ENCODE peak calls at places on chromosomes 11 and 22, in four cellular contexts. T is testis, R is K562, O is adrenal gland. W is an unnamed sample.

GRCh38 chr22:29079218-29079901 is 6.5 kb downstream of the KREMEN1 start:
- DNase-seq in T (peak; percentile 57), R (peak; percentile 26), O (no peak), W (peak; percentile 43)

GRCh38 chr11:77557553-77557952 is 32.2 kb upstream of the AQP11 start:
- DNase-seq in T (no peak), R (peak; percentile 38), O (no peak), W (peak; percentile 44)

GRCh38 chr22:44697423-44698179 is 4.4 kb upstream of the PRR5 start:
- DNase-seq in T (peak; percentile 81), R (peak; percentile 74), O (peak; percentile 87), W (peak; percentile 90)

GRCh38 chr11:45537617-45538016 is 127.8 kb downstream of the CHST1 start:
- DNase-seq in T (no peak), R (no peak), O (no peak), W (no peak)

GRCh38 chr11:125594958-125595357 is 2.3 kb downstream of the STT3A start:
- DNase-seq in T (no peak), R (no peak), O (no peak), W (no peak)

GRCh38 chr11:95074806-95075563 is 8.3 kb downstream of the SRSF8 start:
- DNase-seq in T (peak; percentile 91), R (no peak), O (peak; percentile 93), W (no peak)

GRCh38 chr11:122697636-122698167 is 42.2 kb downstream of the UBASH3B start:
- DNase-seq in T (no peak), R (no peak), O (no peak), W (no peak)

GRCh38 chr22:34709641-34710040 is 356.3 kb upstream of the ISX start:
- DNase-seq in T (no peak), R (no peak), O (no peak), W (no peak)

GRCh38 chr11:32087602-32088001 is 3.3 kb upstream of the RCN1 start:
- DNase-seq in T (no peak), R (no peak), O (no peak), W (no peak)

GRCh38 chr11:32088117-32088941 is 2.5 kb upstream of the RCN1 start:
- DNase-seq in T (peak; percentile 60), R (peak; percentile 48), O (peak; percentile 80), W (peak; percentile 14)

GRCh38 chr11:32094931-32095330 is 4.1 kb downstream of the RCN1 start:
- DNase-seq in T (no peak), R (no peak), O (no peak), W (no peak)

GRCh38 chr11:32092581-32093170 is 1.8 kb downstream of the RCN1 start:
- DNase-seq in T (no peak), R (no peak), O (no peak), W (no peak)

DNA sequence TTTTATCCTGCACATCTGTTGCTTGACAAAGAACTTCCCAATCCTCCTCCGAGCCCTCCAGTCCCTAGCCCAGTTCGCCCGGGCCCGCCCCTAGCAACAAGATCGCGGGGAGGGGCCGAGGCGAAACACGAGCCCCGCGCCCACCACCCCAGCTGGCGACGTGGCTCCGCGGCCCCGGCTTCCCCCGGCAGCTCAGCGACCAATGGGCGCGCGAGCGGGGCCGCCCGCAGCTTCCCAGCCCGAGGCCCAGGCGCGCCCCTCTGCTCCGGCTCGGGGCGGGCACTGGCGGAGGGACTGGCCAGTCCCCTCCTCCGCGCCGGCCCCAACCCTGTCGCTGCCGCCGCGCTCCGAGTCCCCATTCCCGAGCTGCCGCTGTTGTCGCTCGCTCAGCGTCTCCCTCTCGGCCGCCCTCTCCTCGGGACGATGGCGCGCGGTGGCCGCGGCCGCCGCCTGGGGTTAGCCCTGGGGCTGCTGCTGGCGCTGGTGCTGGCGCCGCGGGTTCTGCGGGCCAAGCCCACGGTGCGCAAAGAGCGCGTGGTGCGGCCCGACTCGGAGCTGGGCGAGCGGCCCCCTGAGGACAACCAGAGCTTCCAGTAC is at the start of gene RCN1:
- DNase-seq in T (peak; percentile 64), R (peak; percentile 17), O (peak; percentile 63), W (peak; percentile 75)
- TF ChIP-seq POLR2A in T (no peak), R (peak; percentile 21), O (peak; percentile 49), W (no peak)

DNA sequence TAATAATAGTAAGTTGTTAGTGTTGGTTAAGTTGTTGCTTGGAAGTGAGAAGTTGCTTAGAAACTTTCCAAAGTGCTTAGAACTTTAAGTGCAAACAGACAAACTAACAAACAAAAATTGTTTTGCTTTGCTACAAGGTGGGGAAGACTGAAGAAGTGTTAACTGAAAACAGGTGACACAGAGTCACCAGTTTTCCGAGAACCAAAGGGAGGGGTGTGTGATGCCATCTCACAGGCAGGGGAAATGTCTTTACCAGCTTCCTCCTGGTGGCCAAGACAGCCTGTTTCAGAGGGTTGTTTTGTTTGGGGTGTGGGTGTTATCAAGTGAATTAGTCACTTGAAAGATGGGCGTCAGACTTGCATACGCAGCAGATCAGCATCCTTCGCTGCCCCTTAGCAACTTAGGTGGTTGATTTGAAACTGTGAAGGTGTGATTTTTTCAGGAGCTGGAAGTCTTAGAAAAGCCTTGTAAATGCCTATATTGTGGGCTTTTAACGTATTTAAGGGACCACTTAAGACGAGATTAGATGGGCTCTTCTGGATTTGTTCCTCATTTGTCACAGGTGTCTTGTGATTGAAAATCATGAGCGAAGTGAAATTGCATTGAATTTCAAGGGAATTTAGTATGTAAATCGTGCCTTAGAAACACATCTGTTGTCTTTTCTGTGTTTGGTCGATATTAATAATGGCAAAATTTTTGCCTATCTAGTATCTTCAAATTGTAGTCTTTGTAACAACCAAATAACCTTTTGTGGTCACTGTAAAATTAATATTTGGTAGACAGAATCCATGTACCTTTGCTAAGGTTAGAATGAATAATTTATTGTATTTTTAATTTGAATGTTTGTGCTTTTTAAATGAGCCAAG is 2.7 kb downstream of the NEAT1 start:
- DNase-seq in T (peak; percentile 42), R (peak; percentile 74), O (peak; percentile 84), W (peak; percentile 90)
- TF ChIP-seq POLR2A in T (no peak), R (peak; percentile 73), O (peak; percentile 54), W (peak; percentile 85)

GRCh38 chr11:109423860-109424190 is 1.8 kb downstream of the C11orf87 start:
- DNase-seq in T (no peak), R (no peak), O (no peak), W (no peak)

GRCh38 chr11:109422755-109423113 is 744 bp downstream of the C11orf87 start:
- DNase-seq in T (no peak), R (no peak), O (no peak), W (no peak)

GRCh38 chr11:109423114-109423859 is 1.3 kb downstream of the C11orf87 start:
- DNase-seq in T (no peak), R (no peak), O (no peak), W (no peak)

GRCh38 chr11:109424893-109425292 is 2.9 kb downstream of the C11orf87 start:
- DNase-seq in T (peak; percentile 42), R (peak; percentile 47), O (no peak), W (peak; percentile 4)

DNA sequence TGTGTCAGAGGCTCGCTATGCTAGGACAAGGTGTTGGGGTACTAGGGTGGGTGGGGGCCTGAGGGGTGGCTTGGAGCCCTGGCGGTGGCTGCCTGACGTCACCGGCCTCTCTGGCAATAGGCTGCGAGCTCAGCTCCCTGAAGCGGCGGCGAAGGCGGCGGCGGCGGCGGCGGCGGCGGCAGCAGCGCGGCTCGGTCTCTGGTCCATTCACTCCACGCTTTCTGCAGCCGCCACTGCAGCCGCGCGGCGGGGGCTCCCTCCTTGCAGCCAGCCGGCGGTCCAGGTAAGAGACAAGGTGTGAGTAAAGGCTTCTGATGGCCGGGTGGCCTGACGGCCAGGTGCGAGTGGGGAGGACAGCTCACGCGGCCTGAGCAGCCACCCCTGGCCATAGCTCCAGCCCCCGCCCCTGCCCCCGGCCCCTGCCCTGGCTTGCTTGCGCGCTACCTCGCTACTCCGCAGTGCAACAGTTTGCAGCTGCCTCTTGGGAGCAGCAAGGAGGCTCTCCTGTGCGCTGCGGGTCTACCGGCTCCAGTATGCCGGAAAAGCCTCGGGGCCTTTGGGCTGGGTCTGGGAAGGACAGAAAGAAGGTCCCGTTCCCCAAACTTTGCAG is at the start of gene C11orf87:
- DNase-seq in T (no peak), R (no peak), O (peak; percentile 57), W (no peak)
- TF ChIP-seq POLR2A in T (no peak), R (no peak), O (no peak), W (no peak)

GRCh38 chr11:65546217-65546958 is 11.8 kb downstream of the LTBP3 start:
- DNase-seq in T (peak; percentile 89), R (peak; percentile 95), O (peak; percentile 89), W (peak; percentile 92)
- TF ChIP-seq POLR2A in T (no peak), R (peak; percentile 56), O (no peak), W (no peak)

DNA sequence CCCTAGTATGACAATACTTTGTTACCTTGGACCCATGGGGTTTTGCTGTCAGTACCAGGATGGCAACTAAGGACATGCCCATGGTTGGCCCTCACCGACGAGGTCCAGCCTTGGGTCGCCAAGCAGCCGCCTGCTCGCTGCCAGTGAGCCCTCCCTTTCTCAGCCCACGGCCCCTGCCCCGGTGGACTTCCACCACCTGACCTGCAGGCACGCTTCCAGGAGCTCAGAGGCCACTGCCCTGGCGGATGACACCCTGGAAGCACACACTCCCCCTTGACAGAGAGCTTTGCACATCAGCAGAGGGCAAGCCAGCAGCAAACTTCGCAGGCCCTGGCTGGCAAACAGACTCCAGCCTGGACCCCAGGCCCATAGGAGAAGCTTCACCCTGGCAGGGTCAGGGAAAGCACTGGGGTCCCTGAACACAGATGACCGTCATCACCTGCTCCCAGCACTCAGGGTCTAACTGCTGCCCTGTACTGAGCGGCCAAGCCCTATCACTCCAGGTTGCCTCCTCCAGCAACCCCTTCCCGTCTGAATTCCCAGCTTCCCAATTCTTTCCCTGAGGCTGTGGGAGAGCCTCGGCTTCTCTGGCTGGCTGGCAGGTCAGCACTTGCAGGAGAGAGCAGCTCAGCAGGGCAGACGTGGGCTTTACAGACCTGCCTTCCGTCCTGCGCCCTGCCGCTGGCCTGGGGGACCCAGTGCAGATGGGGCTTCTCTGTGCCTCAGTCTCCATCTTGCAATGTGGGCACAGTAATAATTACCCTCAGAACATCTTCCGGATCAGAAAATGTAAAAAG is 2.7 kb upstream of the PPARA start:
- DNase-seq in T (no peak), R (no peak), O (peak; percentile 79), W (no peak)
- TF ChIP-seq POLR2A in T (no peak), R (no peak), O (no peak), W (no peak)

DNA sequence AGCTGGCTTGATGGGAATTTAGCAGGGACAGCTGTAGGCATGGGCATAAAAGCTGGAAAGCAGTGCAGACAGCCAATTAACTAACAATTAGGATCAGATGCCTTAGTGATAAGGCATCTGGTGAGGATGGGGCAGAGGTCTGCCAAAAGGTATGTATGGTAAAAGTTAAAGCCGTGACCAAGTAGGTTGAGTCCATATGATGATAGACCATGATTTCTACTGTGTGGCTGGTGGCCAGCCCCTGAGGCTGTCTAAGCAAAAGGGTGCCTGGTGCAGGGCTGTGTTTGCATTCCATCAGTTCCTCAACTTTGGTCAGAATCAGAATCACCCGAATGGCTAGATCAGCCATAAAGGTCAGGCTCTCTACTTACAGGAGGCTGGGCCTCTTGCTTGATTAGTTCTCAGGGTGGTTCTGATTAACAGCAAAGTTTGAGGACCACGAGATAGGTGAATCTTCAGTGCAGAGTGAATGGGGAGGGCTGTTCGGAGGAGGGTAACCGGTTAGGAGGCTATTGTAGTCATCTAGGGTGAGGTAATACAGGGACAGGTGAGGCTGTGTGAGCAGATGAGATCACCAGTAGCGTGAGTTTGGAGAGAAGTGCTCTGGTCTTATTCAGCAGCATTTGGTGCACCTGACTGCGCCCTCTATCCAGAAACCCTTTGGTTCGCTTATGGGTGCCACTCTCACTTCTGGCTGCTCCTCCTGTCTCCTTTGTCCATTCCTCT is 27.2 kb downstream of the PPFIBP2 start:
- DNase-seq in T (no peak), R (no peak), O (no peak), W (no peak)
- TF ChIP-seq POLR2A in T (no peak), R (no peak), O (no peak), W (no peak)